ENCODE peak calls at places on chromosome 13, in four cellular contexts. Z, M, E and A are unnamed samples.

GRCh38 chr13:32019612-32020233 is 11.9 kb upstream of the FRY start:
- DNase-seq in E (no peak), M (no peak), Z (no peak), A (peak)

GRCh38 chr13:97261254-97262015 is 39.3 kb downstream of the MBNL2 start:
- DNase-seq in E (no peak), Z (peak), M (no peak), A (no peak)

GRCh38 chr13:75329723-75330122 is 152.2 kb downstream of the TBC1D4 start:
- DNase-seq in E (no peak), M (no peak), Z (no peak), A (no peak)

GRCh38 chr13:25574437-25575426 is 203.0 kb downstream of the ATP8A2 start:
- DNase-seq in Z (peak), E (peak), M (peak), A (peak)

GRCh38 chr13:74287672-74288169 is 153.5 kb upstream of the KLF12 start:
- DNase-seq in E (peak), M (peak), Z (peak), A (peak)

GRCh38 chr13:26991508-26992181 is 180.0 kb downstream of the USP12 start:
- DNase-seq in M (no peak), Z (no peak), E (no peak), A (no peak)

GRCh38 chr13:30565658-30566057 is 52.1 kb upstream of the USPL1 start:
- DNase-seq in Z (no peak), M (no peak), E (no peak), A (no peak)

GRCh38 chr13:108957369-108958012 is 328.1 kb downstream of the MYO16 start:
- DNase-seq in E (no peak), Z (no peak), M (no peak), A (no peak)

GRCh38 chr13:113666951-113667701 is at the start of gene GRK1:
- DNase-seq in E (peak), M (no peak), Z (no peak), A (no peak)

GRCh38 chr13:29754486-29754806 is 96.0 kb downstream of the UBL3 start:
- DNase-seq in Z (no peak), M (no peak), E (no peak), A (no peak)

GRCh38 chr13:108859202-108860012 is 230.0 kb downstream of the MYO16 start:
- DNase-seq in Z (no peak), M (no peak), E (no peak), A (peak)

GRCh38 chr13:66665991-66666390 is 564.1 kb downstream of the PCDH9 start:
- DNase-seq in E (no peak), M (peak), Z (no peak), A (no peak)

GRCh38 chr13:93775507-93776108 is 549.0 kb downstream of the GPC6 start:
- DNase-seq in E (no peak), Z (no peak), M (no peak), A (no peak)

GRCh38 chr13:100423375-100423774 is 165.2 kb downstream of the GGACT start:
- DNase-seq in M (no peak), Z (no peak), E (no peak), A (no peak)

GRCh38 chr13:25882732-25883357 is 169.0 kb downstream of the SHISA2 start:
- DNase-seq in M (no peak), E (no peak), Z (no peak), A (no peak)

GRCh38 chr13:33101835-33102234 is 85.6 kb downstream of the KL start:
- DNase-seq in M (no peak), Z (no peak), E (no peak), A (no peak)

GRCh38 chr13:44045179-44045562 is 165.5 kb downstream of the LACC1 start:
- DNase-seq in Z (no peak), E (no peak), M (no peak), A (no peak)

GRCh38 chr13:33135097-33135496 is 118.9 kb downstream of the KL start:
- DNase-seq in M (no peak), Z (no peak), E (no peak), A (no peak)

GRCh38 chr13:29457299-29457698 is 138.2 kb downstream of the SLC7A1 start:
- DNase-seq in Z (no peak), E (no peak), M (no peak), A (no peak)

GRCh38 chr13:40026174-40026585 is 370.7 kb downstream of the COG6 start:
- DNase-seq in E (no peak), M (no peak), Z (no peak), A (no peak)

GRCh38 chr13:49530452-49530851 is 34.7 kb downstream of the PHF11 start:
- DNase-seq in M (no peak), Z (no peak), E (no peak), A (no peak)

GRCh38 chr13:29165840-29166239 is 345.7 kb downstream of the MTUS2 start:
- DNase-seq in E (no peak), Z (no peak), M (no peak), A (no peak)

GRCh38 chr13:97043302-97043701 is 49.0 kb upstream of the OXGR1 start:
- DNase-seq in E (no peak), M (no peak), Z (no peak), A (no peak)

GRCh38 chr13:37303610-37304009 is 198.1 kb upstream of the CSNK1A1L start:
- DNase-seq in E (no peak), Z (no peak), M (no peak), A (no peak)

GRCh38 chr13:37306778-37307544 is 201.5 kb upstream of the CSNK1A1L start:
- DNase-seq in Z (no peak), E (no peak), M (no peak), A (no peak)
- H3K4me3 ChIP-seq in Z (no peak), E (no peak), M (no peak), A (no peak)

DNA sequence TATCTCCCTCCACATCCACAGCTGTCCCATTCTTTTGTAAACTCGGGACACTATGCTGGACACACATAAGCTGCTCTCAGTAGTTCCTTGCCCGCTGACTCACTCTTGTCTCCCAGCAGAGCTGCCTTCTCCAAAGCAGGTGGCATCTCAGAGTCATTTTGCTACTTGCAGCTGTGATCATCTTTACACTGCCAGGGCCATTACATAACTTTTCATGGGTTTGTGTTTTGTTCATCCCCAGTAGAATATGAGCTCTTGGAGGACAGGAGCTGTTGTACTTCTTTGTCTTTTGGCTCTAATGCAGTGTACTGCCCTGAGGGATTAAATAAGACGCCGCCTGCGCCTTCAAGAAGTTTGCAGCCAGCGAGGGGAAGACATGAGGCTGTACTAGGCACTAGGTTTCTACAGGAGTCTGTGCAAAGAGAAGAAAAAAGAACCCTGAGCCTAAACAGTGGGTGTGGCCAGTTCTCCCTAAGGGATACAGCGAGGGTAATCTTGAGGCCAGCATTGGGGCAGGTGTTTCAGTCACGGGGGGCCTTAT is 40.8 kb upstream of the GPR183 start:
- DNase-seq in E (no peak), Z (no peak), M (no peak), A (no peak)
- H3K4me3 ChIP-seq in E (no peak), Z (no peak), M (no peak), A (no peak)

GRCh38 chr13:111662895-111663294 is 342.5 kb downstream of the TEX29 start:
- DNase-seq in Z (no peak), M (no peak), E (no peak), A (no peak)
- H3K4me3 ChIP-seq in Z (no peak), M (no peak), E (no peak), A (no peak)

GRCh38 chr13:110014719-110015118 is 228.3 kb upstream of the IRS2 start:
- DNase-seq in E (no peak), M (no peak), Z (no peak), A (no peak)

GRCh38 chr13:110012102-110012739 is 225.8 kb upstream of the IRS2 start:
- DNase-seq in E (no peak), M (no peak), Z (no peak), A (no peak)

GRCh38 chr13:110015253-110015652 is 228.9 kb upstream of the IRS2 start:
- DNase-seq in Z (no peak), E (no peak), M (no peak), A (no peak)

GRCh38 chr13:110018009-110018408 is 231.6 kb upstream of the IRS2 start:
- DNase-seq in M (no peak), Z (no peak), E (no peak), A (no peak)

DNA sequence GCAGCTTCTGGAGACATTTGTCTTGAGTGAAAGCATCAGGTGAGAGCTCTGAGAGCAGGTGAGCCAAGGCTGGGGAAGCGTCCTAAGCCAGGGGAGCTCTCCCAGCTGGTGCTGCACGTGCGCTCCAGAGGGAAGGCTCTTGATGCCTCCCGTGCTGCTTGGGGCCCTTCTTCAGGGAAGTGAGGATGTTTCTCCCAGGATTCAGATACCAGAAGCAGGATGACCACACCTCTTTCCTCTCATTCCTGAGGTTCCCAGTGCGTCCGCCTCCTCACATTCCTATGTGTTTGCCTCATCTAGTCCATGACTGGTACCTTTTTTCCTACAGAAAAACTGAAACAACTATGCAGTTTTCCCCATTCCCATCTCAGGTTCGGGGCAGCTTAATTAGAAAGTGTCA is 231.0 kb upstream of the IRS2 start:
- DNase-seq in Z (no peak), M (no peak), E (no peak), A (no peak)
- H3K4me3 ChIP-seq in Z (no peak), M (no peak), E (no peak), A (no peak)

DNA sequence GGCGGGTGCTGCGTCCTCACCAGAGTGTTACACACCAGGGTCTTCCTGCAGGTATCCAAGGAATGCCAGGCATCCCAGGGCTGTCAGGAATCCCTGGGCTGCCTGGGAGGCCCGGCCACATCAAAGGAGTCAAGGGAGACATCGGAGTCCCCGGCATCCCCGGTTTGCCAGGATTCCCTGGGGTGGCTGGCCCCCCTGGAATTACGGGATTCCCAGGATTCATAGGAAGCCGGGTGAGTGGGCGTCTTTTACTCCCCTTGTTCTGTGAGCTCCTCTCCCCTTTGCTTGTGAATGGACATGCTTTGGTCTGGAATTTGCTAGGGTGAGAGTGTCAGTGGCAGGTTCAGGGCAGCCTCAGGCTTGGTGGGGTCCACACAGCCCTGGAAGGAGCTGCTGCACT is 75.9 kb downstream of the RAB20 start:
- DNase-seq in E (no peak), M (no peak), Z (no peak), A (no peak)
- H3K4me3 ChIP-seq in E (no peak), M (no peak), Z (no peak), A (no peak)

DNA sequence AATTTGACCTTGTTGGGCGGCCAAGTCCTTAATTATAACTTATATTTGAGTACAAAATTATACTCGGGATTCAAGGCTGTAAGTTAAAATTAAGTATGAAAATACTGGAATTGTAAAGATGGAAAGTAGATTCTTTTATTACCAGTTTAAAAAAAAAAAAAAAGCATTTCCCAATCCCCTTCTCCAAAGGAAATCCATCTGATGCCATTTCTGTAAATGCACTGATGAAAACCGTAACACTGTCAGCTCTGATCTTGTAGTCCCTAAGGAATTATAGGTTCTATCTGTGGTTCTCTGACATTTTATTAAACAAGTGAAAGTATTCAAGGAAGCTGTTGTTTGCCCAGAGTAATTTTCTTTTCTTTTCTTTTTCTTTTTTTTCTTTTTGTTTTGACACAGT is 41.6 kb upstream of the HNRNPA1L2 start:
- DNase-seq in M (no peak), Z (no peak), E (no peak), A (peak)
- H3K4me3 ChIP-seq in M (peak), Z (no peak), E (peak), A (peak)

GRCh38 chr13:23651439-23651838 is 81.2 kb downstream of the TNFRSF19 start:
- DNase-seq in Z (no peak), M (no peak), E (no peak), A (no peak)
- H3K4me3 ChIP-seq in Z (no peak), M (no peak), E (no peak), A (no peak)

GRCh38 chr13:102848956-102849355 is 3.1 kb downstream of the ERCC5 start:
- DNase-seq in E (no peak), Z (no peak), M (no peak), A (no peak)
- H3K4me3 ChIP-seq in E (no peak), Z (no peak), M (no peak), A (no peak)